ENCODE peak calls at places on chromosomes 6 and 20, in ten cellular contexts. G, Y, I, H, E, Z, U, M, B and T are unnamed samples.

GRCh38 chr6:158488065-158488464 is 71.8 kb upstream of the TMEM181 start:
- DNase-seq in I (no peak), Y (peak; percentile 87), B (no peak), U (peak; percentile 65), H (peak; percentile 91), M (peak; percentile 93), G (no peak), E (no peak), Z (no peak), T (no peak)

GRCh38 chr20:45857836-45858250 is 429 bp downstream of the ZSWIM3 start:
- DNase-seq in G (peak; percentile 51), M (no peak), E (no peak), H (no peak), B (no peak), Y (peak; percentile 65), Z (no peak), U (no peak), I (no peak), T (no peak)

GRCh38 chr6:168441434-168442391 is 729 bp downstream of the SMOC2 start:
- DNase-seq in G (no peak), Y (no peak), U (no peak), M (no peak), E (no peak), H (no peak), B (peak; percentile 62), Z (no peak), I (no peak), T (no peak)

GRCh38 chr6:21264288-21264818 is 329.2 kb upstream of the SOX4 start:
- DNase-seq in H (no peak), Z (no peak), U (peak; percentile 60), B (no peak), I (no peak), E (peak; percentile 81), G (no peak), Y (no peak), M (no peak), T (no peak)

GRCh38 chr6:14635195-14635594 is 517.6 kb downstream of the CD83 start:
- DNase-seq in H (no peak), Z (no peak), B (no peak), G (no peak), Y (no peak), I (no peak), M (no peak), E (no peak), U (no peak), T (no peak)

GRCh38 chr6:151796842-151797530 is 10.5 kb upstream of the ESR1 start:
- DNase-seq in M (no peak), Y (no peak), I (no peak), G (no peak), U (no peak), B (no peak), Z (no peak), E (no peak), H (no peak), T (no peak)

GRCh38 chr20:1299522-1299921 is 29.4 kb downstream of the SDCBP2 start:
- DNase-seq in M (no peak), I (no peak), G (no peak), U (peak; percentile 35), H (no peak), E (no peak), Z (no peak), Y (peak; percentile 38), B (no peak), T (no peak)

GRCh38 chr20:20414640-20415274 is 46.9 kb downstream of the INSM1 start:
- DNase-seq in U (no peak), E (no peak), H (no peak), Y (no peak), G (no peak), M (no peak), B (no peak), I (peak; percentile 7), Z (no peak), T (no peak)

GRCh38 chr6:80210618-80211017 is 104.1 kb downstream of the BCKDHB start:
- DNase-seq in H (peak; percentile 74), M (peak; percentile 57), B (no peak), Y (no peak), G (no peak), I (peak; percentile 59), U (no peak), Z (no peak), E (no peak), T (no peak)

GRCh38 chr6:129774697-129775447 is 64.9 kb upstream of the ARHGAP18 start:
- DNase-seq in H (peak; percentile 90), U (peak; percentile 22), B (peak; percentile 83), Z (peak; percentile 56), M (peak; percentile 90), E (no peak), G (peak; percentile 44), Y (peak; percentile 44), I (peak; percentile 89), T (peak; percentile 71)

GRCh38 chr20:33275215-33275614 is 7.8 kb upstream of the BPIFB1 start:
- DNase-seq in B (no peak), G (no peak), U (no peak), M (no peak), H (no peak), Y (no peak), E (no peak), Z (no peak), I (no peak), T (no peak)

GRCh38 chr6:170449231-170449630 is 103.9 kb downstream of the PSMB1 start:
- DNase-seq in Y (no peak), B (no peak), Z (no peak), I (no peak), G (no peak), U (no peak), H (no peak), M (no peak), E (no peak), T (no peak)

GRCh38 chr6:33414592-33415271 is 3.2 kb downstream of the CUTA start:
- DNase-seq in I (no peak), G (no peak), E (no peak), M (no peak), U (no peak), B (no peak), Y (no peak), H (no peak), Z (no peak), T (no peak)

GRCh38 chr20:20624914-20625313 is 87.5 kb downstream of the RALGAPA2 start:
- DNase-seq in E (peak; percentile 97), Y (no peak), B (no peak), H (no peak), Z (no peak), G (no peak), I (no peak), U (no peak), M (no peak), T (no peak)

GRCh38 chr6:157952751-157953479 is 28.7 kb upstream of the SYNJ2 start:
- DNase-seq in Y (no peak), B (peak; percentile 33), I (no peak), E (no peak), Z (peak; percentile 62), G (no peak), U (peak; percentile 16), H (no peak), M (no peak), T (no peak)

GRCh38 chr20:24582373-24583168 is 113.1 kb downstream of the SYNDIG1 start:
- DNase-seq in E (no peak), U (no peak), M (no peak), Y (no peak), B (no peak), H (no peak), I (no peak), G (no peak), Z (no peak), T (no peak)

GRCh38 chr6:31143148-31143547 is 4.3 kb upstream of the PSORS1C2 start:
- DNase-seq in Z (no peak), Y (no peak), G (no peak), B (no peak), I (no peak), M (peak; percentile 90), H (peak; percentile 91), E (no peak), U (no peak), T (no peak)

GRCh38 chr20:44582321-44583025 is at the start of gene PKIG:
- DNase-seq in Y (no peak), Z (no peak), G (no peak), I (peak; percentile 72), H (peak; percentile 87), M (peak; percentile 93), B (no peak), E (no peak), U (peak; percentile 53), T (no peak)

GRCh38 chr6:57267586-57268293 is 45.6 kb upstream of the RAB23 start:
- DNase-seq in I (peak; percentile 66), H (peak; percentile 97), Y (peak; percentile 89), M (peak; percentile 99), Z (no peak), U (peak; percentile 47), G (peak; percentile 31), E (no peak), B (no peak), T (peak; percentile 47)

GRCh38 chr20:11323821-11324220 is 593.9 kb upstream of the BTBD3 start:
- DNase-seq in G (no peak), H (no peak), Y (no peak), U (no peak), B (no peak), E (no peak), M (no peak), Z (no peak), I (no peak), T (no peak)

GRCh38 chr6:159151266-159151855 is 17.8 kb upstream of the FNDC1 start:
- DNase-seq in B (no peak), Z (no peak), H (peak; percentile 76), M (peak; percentile 71), G (no peak), I (peak; percentile 86), U (peak; percentile 17), E (no peak), Y (peak; percentile 56), T (peak; percentile 53)

GRCh38 chr6:30007132-30007764 is 53.8 kb upstream of the POLR1H start:
- DNase-seq in Z (no peak), I (no peak), Y (no peak), M (no peak), G (no peak), U (no peak), E (no peak), H (no peak), B (peak; percentile 65), T (no peak)